ENCODE peak calls at places on chromosomes 7 and 10, in five cellular contexts. E is neuronal stem cell, K is IMR-90, R is mesendoderm, M is H9. S is an unnamed sample.

GRCh38 chr7:423312-424260 is 96.1 kb downstream of the PDGFA start:
- DNase-seq in R (no peak), K (no peak), E (no peak), M (no peak), S (no peak)

GRCh38 chr10:34031410-34031809 is 696.9 kb upstream of the NRP1 start:
- DNase-seq in K (peak; percentile 76), M (no peak), R (no peak), E (no peak), S (no peak)

GRCh38 chr10:118307237-118307636 is 34.9 kb downstream of the FAM204A start:
- DNase-seq in K (no peak), E (no peak), R (no peak), M (no peak), S (no peak)

GRCh38 chr10:6418613-6419216 is 161.4 kb downstream of the PRKCQ start:
- DNase-seq in E (no peak), R (no peak), K (no peak), M (no peak), S (no peak)

GRCh38 chr7:101626069-101626671 is 2.9 kb downstream of the MYL10 start:
- DNase-seq in R (peak; percentile 62), M (no peak), K (no peak), E (no peak), S (no peak)

GRCh38 chr10:121411006-121411405 is 187.2 kb downstream of the FGFR2 start:
- DNase-seq in M (no peak), E (no peak), R (no peak), K (no peak), S (no peak)

GRCh38 chr7:104267701-104268368 is 60.0 kb upstream of the ORC5 start:
- DNase-seq in E (no peak), K (peak; percentile 28), R (peak; percentile 11), M (no peak), S (peak; percentile 18)

GRCh38 chr10:47137311-47137851 is 162.6 kb upstream of the GDF10 start:
- DNase-seq in K (peak; percentile 96), R (no peak), E (no peak), M (no peak), S (no peak)

GRCh38 chr10:62399211-62399610 is 25.0 kb downstream of the ZNF365 start:
- DNase-seq in K (peak; percentile 66), E (no peak), R (no peak), M (no peak), S (no peak)

GRCh38 chr7:291302-292092 is 1.5 kb downstream of the FOXL3 start:
- DNase-seq in E (no peak), K (no peak), M (no peak), R (no peak), S (no peak)

GRCh38 chr10:70901276-70901878 is 13.0 kb upstream of the PCBD1 start:
- DNase-seq in M (no peak), R (no peak), K (no peak), E (no peak), S (no peak)

DNA sequence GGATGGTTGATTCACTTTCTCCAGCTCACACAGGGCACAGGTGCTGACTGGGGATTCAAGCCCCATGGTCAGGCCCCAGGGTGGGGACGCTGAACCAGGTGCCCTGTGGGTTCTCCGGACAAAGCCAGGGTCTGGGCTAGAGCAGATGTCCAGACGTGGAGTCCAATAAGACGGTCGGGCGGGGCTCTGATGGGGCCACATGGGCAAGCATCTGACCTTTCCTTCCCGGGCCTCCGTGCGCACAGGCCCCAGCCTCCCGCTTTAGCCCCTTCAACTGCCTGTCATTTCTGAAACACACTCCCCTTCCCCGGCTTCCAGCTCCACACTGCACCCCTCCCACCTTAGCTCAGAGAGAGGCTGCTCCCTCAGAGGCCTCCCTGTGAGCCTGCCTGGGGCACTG is 153.0 kb upstream of the PPP2R2D start:
- DNase-seq in R (no peak), K (no peak), M (no peak), E (no peak), S (no peak)
- H3K18ac ChIP-seq in R (no peak overlapping the region), K (no peak overlapping the region), M (no peak overlapping the region), E (peak overlapping the region; percentile 12), S (no peak overlapping the region)

GRCh38 chr10:79165068-79165467 is 96.3 kb downstream of the ZMIZ1 start:
- DNase-seq in M (no peak), R (no peak), K (no peak), E (no peak), S (no peak)
- H3K79me1 ChIP-seq in M (no peaks in the 10 kb centered on the region), R (peaks cover 22% of the 10 kb centered on the region), K (peaks cover 67% of the 10 kb centered on the region), E (peaks cover 2% of the 10 kb centered on the region), S (peaks cover 3% of the 10 kb centered on the region)

GRCh38 chr10:130021373-130021950 is 57.4 kb upstream of the EBF3 start:
- DNase-seq in M (peak; percentile 9), E (no peak), K (peak; percentile 87), R (no peak), S (no peak)

GRCh38 chr10:130023454-130024230 is 59.6 kb upstream of the EBF3 start:
- DNase-seq in M (peak; percentile 23), E (no peak), R (no peak), K (no peak), S (no peak)

GRCh38 chr10:130022071-130022470 is 58.0 kb upstream of the EBF3 start:
- DNase-seq in E (no peak), M (peak; percentile 9), R (no peak), K (no peak), S (no peak)

GRCh38 chr10:130020651-130021372 is 56.7 kb upstream of the EBF3 start:
- DNase-seq in M (peak; percentile 25), E (no peak), R (no peak), K (no peak), S (no peak)

GRCh38 chr10:130022501-130023299 is 58.6 kb upstream of the EBF3 start:
- DNase-seq in M (peak; percentile 17), R (no peak), K (peak; percentile 85), E (no peak), S (no peak)
- H3K18ac ChIP-seq in M (no peak overlapping the region), R (no peak overlapping the region), K (no peak overlapping the region), E (peak overlapping the region; percentile 53), S (no peak overlapping the region)

GRCh38 chr10:100370976-100371706 is 24.1 kb downstream of the SCD start:
- DNase-seq in K (peak; percentile 87), R (peak; percentile 94), M (peak; percentile 83), E (peak; percentile 52), S (peak; percentile 98)
- H3K79me1 ChIP-seq in K (no peaks in the 10 kb centered on the region), R (no peaks in the 10 kb centered on the region), M (no peaks in the 10 kb centered on the region), E (no peaks in the 10 kb centered on the region), S (peaks cover 36% of the 10 kb centered on the region)

GRCh38 chr7:150404172-150404784 is 25.1 kb downstream of the ZNF775 start:
- DNase-seq in E (no peak), R (no peak), M (no peak), K (no peak), S (no peak)
- H3K18ac ChIP-seq in E (peak overlapping the region; percentile 84), R (peak overlapping the region; percentile 75), M (peak overlapping the region; percentile 50), K (peak overlapping the region; percentile 22), S (peak overlapping the region; percentile 78)

DNA sequence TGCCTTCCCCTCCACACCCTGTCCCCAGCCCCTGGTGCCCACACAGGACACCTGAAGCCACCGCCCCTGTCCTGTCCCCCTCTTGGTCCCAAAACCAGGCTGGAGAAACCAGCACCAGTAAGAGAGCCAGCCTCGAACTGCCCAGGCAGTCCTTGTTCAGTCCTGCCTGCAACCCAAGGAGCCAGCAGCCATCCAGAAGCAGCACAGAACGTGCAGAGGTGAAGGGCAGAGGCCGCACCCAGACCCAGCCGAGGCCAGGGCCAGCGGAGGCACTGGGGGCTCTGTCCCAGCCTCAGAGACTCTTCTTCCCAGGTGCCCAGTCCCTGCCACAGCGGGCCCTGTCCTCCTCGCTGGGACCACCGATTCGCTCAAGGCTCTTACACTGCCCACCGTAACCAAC is 23.3 kb upstream of the CNPY1 start:
- DNase-seq in R (no peak), E (no peak), K (no peak), M (no peak), S (no peak)
- H3K79me1 ChIP-seq in R (no peaks in the 10 kb centered on the region), E (no peaks in the 10 kb centered on the region), K (no peaks in the 10 kb centered on the region), M (no peaks in the 10 kb centered on the region), S (no peaks in the 10 kb centered on the region)

DNA sequence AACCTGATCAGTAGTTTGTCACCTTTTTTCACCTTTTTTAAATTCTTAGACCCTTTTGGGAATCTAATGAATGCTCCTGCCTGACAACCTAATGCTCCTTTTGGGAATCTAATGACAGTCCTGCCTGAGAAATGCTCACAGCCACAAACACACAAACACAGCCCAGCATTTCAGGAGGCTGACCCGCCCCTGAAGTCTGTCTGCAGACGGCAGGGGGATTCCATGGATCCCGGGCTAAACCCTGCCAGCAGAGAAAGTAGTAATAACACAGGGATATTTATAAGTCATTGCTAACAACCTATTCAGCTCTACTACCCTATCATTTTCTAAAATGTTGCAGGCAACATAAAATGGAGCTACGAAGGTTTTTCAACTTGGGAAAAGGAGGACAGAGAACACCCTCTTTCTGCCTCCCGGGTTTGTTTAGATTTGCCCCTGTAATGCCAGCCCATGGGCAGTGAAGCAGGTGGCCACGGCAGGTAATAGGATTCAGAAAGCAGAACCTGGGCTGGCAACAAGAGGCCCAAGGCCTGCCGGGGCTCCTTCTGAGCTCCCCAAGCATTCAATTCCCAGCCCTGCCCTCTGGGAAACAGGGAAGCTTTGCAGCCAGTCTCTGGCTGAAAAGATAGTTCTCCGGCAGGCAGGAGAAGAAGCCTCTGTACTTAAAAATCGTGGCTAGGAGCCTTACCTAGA is 65.2 kb downstream of the CREB3L2 start:
- DNase-seq in K (no peak), M (no peak), R (no peak), E (no peak), S (no peak)
- H3K18ac ChIP-seq in K (no peak overlapping the region), M (no peak overlapping the region), R (no peak overlapping the region), E (no peak overlapping the region), S (no peak overlapping the region)

GRCh38 chr7:99625961-99626360 is 9.2 kb downstream of the ZSCAN25 start:
- DNase-seq in R (no peak), E (no peak), K (no peak), M (no peak), S (no peak)
- H3K79me1 ChIP-seq in R (no peaks in the 10 kb centered on the region), E (peaks cover 2% of the 10 kb centered on the region), K (peaks cover 14% of the 10 kb centered on the region), M (no peaks in the 10 kb centered on the region), S (no peaks in the 10 kb centered on the region)

DNA sequence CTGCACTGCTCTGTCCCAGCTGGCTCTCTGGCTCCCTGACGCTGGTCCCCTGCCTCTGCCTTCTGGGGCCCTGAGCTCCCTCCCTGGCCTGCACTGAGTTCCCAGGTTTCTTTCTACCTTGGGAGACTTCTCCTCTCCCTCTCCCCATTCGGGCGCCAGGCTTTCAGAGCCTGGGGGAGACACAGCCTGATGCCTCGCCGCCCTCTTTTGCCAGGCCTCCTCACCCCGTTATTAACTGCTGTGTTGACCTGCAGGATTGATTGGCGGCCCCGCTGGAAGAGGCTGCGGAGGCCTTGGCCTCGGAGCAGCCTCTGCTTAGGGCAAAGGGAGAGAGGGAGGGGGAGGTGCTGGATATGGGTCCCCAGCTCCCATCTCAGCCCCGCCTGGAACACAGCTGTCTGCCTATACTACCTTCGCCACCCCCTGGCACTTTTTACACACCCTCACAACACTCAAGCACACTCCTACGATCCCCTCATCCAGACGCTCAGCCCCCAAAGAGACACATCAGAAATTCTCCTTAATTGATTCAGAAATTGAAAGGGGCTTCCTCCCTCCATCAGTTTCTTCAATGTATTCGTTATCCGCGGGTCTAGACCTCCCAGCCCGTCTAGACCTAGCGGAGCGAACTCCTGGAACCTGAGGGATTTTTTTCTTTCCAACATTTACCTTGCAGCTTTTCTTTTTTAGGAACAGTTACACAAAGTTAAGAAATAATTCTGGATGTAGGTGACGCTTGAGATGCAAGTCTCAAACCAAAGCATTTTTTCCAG is 7.1 kb upstream of the PAX2 start:
- DNase-seq in R (peak; percentile 18), M (no peak), K (no peak), E (no peak), S (no peak)
- H3K18ac ChIP-seq in R (no peak overlapping the region), M (no peak overlapping the region), K (no peak overlapping the region), E (no peak overlapping the region), S (no peak overlapping the region)

S was measured in trophoblast cell.